ENCODE peak calls at places on chromosomes 5 and 9, in five cellular contexts. K is OCI-M1, P is retina, B is NCI-H226, Y is astrocyte. Q is an unnamed sample.

GRCh38 chr9:132074736-132075135 is 4.9 kb downstream of the MED27 start:
- DNase-seq in P (no peak), Y (peak), K (no peak), B (no peak), Q (no peak)

GRCh38 chr5:147509710-147510651 is at the start of gene DPYSL3:
- DNase-seq in B (peak), P (peak), Y (peak), K (no peak), Q (peak)

GRCh38 chr5:178778919-178779318 is 48.5 kb upstream of the ZNF354A start:
- DNase-seq in Y (no peak), P (no peak), B (no peak), K (no peak), Q (no peak)

GRCh38 chr5:172952034-172952511 is 7.2 kb upstream of the RPL26L1 start:
- DNase-seq in P (no peak), K (no peak), Y (peak), B (peak), Q (no peak)

GRCh38 chr9:5428172-5428571 is 9.6 kb downstream of the PLGRKT start:
- DNase-seq in P (no peak), B (no peak), Y (no peak), K (no peak), Q (no peak)

GRCh38 chr9:10921671-10922070 is 308.9 kb upstream of the PTPRD start:
- DNase-seq in K (no peak), P (no peak), B (no peak), Y (no peak), Q (no peak)

GRCh38 chr5:150058480-150059126 is 27.8 kb downstream of the CSF1R start:
- DNase-seq in P (no peak), K (peak), B (no peak), Y (peak), Q (no peak)

GRCh38 chr9:121184463-121184862 is 17.2 kb downstream of the RAB14 start:
- DNase-seq in P (no peak), B (no peak), K (no peak), Y (no peak), Q (no peak)

GRCh38 chr9:35652829-35653209 is 2.1 kb upstream of the SIT1 start:
- DNase-seq in K (no peak), P (no peak), Y (no peak), B (no peak), Q (no peak)

Q was measured in activated CD8-positive, alpha-beta T cell treated with anti-CD3 and anti-CD28 coated beads for 36 hours.